ENCODE peak calls at places on chromosomes 6 and 20, in six cellular contexts. X is mammary epithelial cell, H is A549, Z is fibroblast of lung, Q is IMR-90, N is GM12878. V is an unnamed sample.

GRCh38 chr6:146856296-146856695 is 257.5 kb downstream of the ADGB start:
- DNase-seq in Z (no peak), N (no peak), X (no peak), H (no peak), Q (no peak), V (no peak)

GRCh38 chr6:5068153-5068751 is 16.9 kb upstream of the PPP1R3G start:
- DNase-seq in Z (no peak), X (no peak), N (no peak), Q (no peak), H (no peak), V (peak)

GRCh38 chr20:4299773-4300172 is 284.4 kb upstream of the RNF24 start:
- DNase-seq in X (no peak), Q (no peak), N (no peak), Z (peak), H (no peak), V (no peak)

GRCh38 chr6:56370127-56370540 is 122.8 kb upstream of the COL21A1 start:
- DNase-seq in Q (no peak), X (peak), N (no peak), H (peak), Z (peak), V (peak)

GRCh38 chr6:15483060-15483459 is 179.8 kb downstream of the DTNBP1 start:
- DNase-seq in H (no peak), X (no peak), Q (peak), N (no peak), Z (no peak), V (no peak)

GRCh38 chr20:44495802-44496481 is 20.3 kb downstream of the TTPAL start:
- DNase-seq in Z (peak), X (peak), Q (peak), N (no peak), H (peak), V (peak)

GRCh38 chr6:139764498-139764986 is 390.1 kb upstream of the CITED2 start:
- DNase-seq in Q (peak), H (peak), N (peak), X (peak), Z (peak), V (peak)

GRCh38 chr6:22072939-22073338 is 223.9 kb downstream of the PRL start:
- DNase-seq in H (no peak), Q (no peak), X (no peak), Z (peak), N (no peak), V (no peak)

GRCh38 chr6:36595168-36595818 is 1.1 kb downstream of the SRSF3 start:
- DNase-seq in N (no peak), X (peak), H (no peak), Q (peak), Z (peak), V (no peak)

GRCh38 chr6:127547215-127547614 is 28.1 kb upstream of the MTCL3 start:
- DNase-seq in N (no peak), H (no peak), Z (no peak), Q (no peak), X (no peak), V (peak)

GRCh38 chr6:159745081-159745480 is 16.8 kb upstream of the ACAT2 start:
- DNase-seq in Z (no peak), N (no peak), Q (no peak), X (no peak), H (no peak), V (no peak)

GRCh38 chr20:25178563-25179438 is 16.7 kb upstream of the ENTPD6 start:
- DNase-seq in X (peak), Q (peak), Z (peak), H (peak), N (no peak), V (peak)

GRCh38 chr20:49766979-49767419 is 45.6 kb upstream of the SLC9A8 start:
- DNase-seq in H (no peak), N (no peak), Q (no peak), X (no peak), Z (no peak), V (no peak)

GRCh38 chr6:35047265-35048011 is 93.7 kb downstream of the TCP11 start:
- DNase-seq in N (no peak), X (no peak), Z (peak), Q (peak), H (no peak), V (no peak)

DNA sequence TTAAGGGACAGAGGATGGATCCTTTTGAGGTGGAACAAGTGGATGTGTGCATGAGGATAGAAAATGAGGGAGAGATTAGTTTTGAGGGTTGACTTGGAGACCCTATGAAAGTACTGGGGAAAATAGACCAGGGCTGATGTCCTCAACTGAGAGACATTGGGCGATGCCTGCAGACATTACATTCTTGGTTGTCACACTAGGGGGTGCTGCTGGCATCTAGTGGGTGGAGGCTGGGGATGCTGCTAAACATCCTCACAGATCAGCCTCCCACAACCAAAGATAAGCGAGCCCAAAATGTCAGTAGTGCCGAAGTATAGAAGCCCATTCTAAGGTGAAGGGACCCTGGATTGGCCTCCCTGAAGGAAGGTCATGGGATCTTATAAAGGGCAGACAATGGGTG is 63.3 kb downstream of the MOCS1 start:
- DNase-seq in N (no peak), Q (no peak), H (no peak), X (no peak), Z (no peak), V (no peak)
- TF ChIP-seq CTCF in N (peak), Q (no peak), H (no peak), X (no peak), Z (no peak), V (no peak)

GRCh38 chr20:38214871-38215788 is 45.4 kb downstream of the KIAA1755 start:
- DNase-seq in N (no peak), H (no peak), X (no peak), Z (no peak), Q (no peak), V (no peak)

GRCh38 chr20:38217791-38218565 is 42.6 kb downstream of the KIAA1755 start:
- DNase-seq in Z (peak), Q (peak), N (no peak), H (peak), X (peak), V (peak)

GRCh38 chr20:38215789-38216182 is 44.7 kb downstream of the KIAA1755 start:
- DNase-seq in N (no peak), X (no peak), Q (no peak), H (no peak), Z (no peak), V (no peak)

GRCh38 chr20:38216736-38217595 is 43.6 kb downstream of the KIAA1755 start:
- DNase-seq in X (no peak), Z (no peak), N (no peak), Q (no peak), H (no peak), V (no peak)

DNA sequence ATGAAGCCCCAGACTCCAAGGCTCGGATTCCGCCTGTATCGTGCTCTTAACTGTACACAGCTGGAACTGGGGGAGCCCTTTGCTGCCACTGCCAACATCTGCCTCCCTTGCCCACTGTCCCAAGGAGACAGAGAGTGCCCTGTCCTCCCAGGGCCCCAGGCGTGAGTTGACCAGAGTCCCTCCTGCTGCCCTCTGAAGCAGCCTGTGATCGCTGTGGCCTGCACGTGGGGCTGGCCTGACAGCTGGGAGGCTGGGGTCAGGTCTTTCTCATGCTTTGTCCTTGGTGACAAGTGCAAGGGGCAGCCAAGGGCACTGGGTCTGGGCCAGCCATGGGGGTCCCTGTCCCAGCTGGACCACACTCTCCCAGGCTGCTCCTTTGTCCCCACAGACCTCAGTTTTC is 44.3 kb downstream of the KIAA1755 start:
- DNase-seq in N (no peak), X (no peak), Q (no peak), H (no peak), Z (no peak), V (no peak)
- H3K27ac ChIP-seq in N (no peak), X (no peak), Q (peak), H (peak), Z (no peak), V (no peak)

DNA sequence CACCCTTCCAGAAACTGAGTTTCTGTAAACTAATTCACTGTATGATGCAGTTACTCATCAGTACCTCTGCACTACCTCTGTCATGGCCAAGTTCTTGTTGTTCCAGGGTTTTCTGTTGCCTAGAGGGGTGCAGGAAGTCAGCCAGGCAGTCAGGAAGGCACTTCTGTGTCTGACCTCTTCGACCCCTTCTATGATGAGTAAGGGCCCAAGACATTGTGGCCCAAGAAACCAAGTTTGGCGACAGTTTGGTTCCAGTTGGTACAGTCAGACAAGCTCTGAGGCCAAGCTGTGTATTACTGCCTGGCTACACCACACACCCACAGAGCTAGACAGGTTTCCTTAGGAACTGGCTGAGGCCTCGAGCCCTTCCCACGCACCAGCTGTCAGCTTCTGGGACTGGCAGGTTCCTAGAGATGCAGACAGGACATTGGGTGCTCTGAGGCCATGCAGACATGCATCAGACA is 41.2 kb downstream of the TRAF3IP2 start:
- DNase-seq in N (no peak), Z (peak), H (no peak), Q (peak), X (peak), V (no peak)
- H3K4me2 ChIP-seq in N (no peak), Z (peak), H (no peak), Q (no peak), X (no peak), V (no peak)

GRCh38 chr6:148401581-148401980 is 58.9 kb downstream of the SASH1 start:
- DNase-seq in N (no peak), H (no peak), X (no peak), Q (no peak), Z (no peak), V (no peak)
- TF ChIP-seq CTCF in N (no peak), H (no peak), X (no peak), Q (no peak), Z (no peak), V (no peak)

DNA sequence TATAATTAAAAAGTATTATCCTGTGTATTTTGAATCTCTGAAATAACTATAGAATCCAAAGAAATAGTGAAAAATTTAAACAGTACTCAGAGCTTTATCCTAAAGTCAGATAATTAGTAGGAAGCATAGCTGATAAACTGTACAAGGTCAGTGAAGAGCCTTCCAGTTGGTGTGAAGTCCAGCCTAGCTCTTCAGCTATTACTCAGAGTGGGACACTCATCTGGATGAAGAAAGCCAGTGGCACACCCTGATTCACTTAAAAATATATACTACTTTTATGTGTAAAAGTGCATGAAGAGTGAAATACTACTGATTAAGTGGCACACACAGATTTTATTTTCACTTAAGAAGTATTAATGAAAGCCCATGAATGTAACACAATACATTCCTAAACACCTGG is 3.1 kb downstream of the IFNGR1 start:
- DNase-seq in X (peak), Q (peak), Z (no peak), N (no peak), H (no peak), V (no peak)
- H3K27ac ChIP-seq in X (peak), Q (no peak), Z (no peak), N (peak), H (peak), V (peak)

GRCh38 chr20:42308980-42309524 is 690.9 kb upstream of the CHD6 start:
- DNase-seq in Q (no peak), N (no peak), Z (no peak), X (no peak), H (no peak), V (no peak)
- H3K4me2 ChIP-seq in Q (no peak), N (no peak), Z (no peak), X (no peak), H (no peak), V (no peak)

DNA sequence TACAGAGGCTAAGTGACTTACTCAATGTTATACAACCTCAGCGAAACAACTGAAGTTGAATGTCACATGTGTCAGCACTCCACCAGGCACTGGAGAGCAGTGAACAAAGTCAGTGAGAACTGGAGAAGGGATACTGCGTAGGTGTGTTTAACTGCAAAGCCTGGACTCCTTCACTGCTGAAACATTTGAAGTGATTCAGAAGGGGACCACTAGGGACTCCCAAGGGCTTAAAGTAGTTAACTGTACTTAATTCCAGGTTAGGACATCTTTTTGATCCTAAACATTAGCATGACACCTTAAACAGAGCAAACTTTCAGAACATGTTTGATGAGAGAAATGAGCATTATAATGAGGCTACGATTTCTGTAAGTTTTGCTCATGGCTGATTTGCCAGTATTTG is 45.0 kb upstream of the ZBTB24 start:
- DNase-seq in Z (peak), Q (peak), N (no peak), X (peak), H (peak), V (no peak)
- TF ChIP-seq CTCF in Z (no peak), Q (peak), N (peak), X (peak), H (no peak), V (no peak)

GRCh38 chr6:150979826-150980225 is 114.3 kb downstream of the MTHFD1L start:
- DNase-seq in H (no peak), Q (peak), N (no peak), Z (peak), X (no peak), V (no peak)
- H3K27ac ChIP-seq in H (no peak), Q (peak), N (no peak), Z (no peak), X (no peak), V (peak)

V was measured in hepatocyte.